ENCODE peak calls at places on chromosomes 5 and 9, in nine cellular contexts. A, Z, F, W, B, Y, O, M and N are unnamed samples.

GRCh38 chr5:98964621-98965020 is 35.8 kb upstream of the CHD1 start:
- DNase-seq in A (no peak), Z (no peak), F (no peak), W (no peak), B (no peak), Y (no peak), O (no peak), M (no peak), N (no peak)

GRCh38 chr9:109311281-109311680 is 9.6 kb downstream of the EPB41L4B start:
- DNase-seq in A (no peak), Z (no peak), F (no peak), W (no peak), B (no peak), Y (no peak), O (no peak), M (no peak), N (no peak)

GRCh38 chr5:143217065-143217803 is 186.3 kb downstream of the NR3C1 start:
- DNase-seq in A (no peak), Z (no peak), F (no peak), W (no peak), B (no peak), Y (peak; percentile 56), O (no peak), M (no peak), N (no peak)

GRCh38 chr5:4191703-4192102 is 596.1 kb downstream of the IRX1 start:
- DNase-seq in A (no peak), Z (no peak), F (no peak), W (no peak), B (no peak), Y (no peak), O (no peak), M (no peak), N (no peak)

GRCh38 chr9:109989296-109989695 is 209.3 kb downstream of the PALM2AKAP2 start:
- DNase-seq in A (no peak), Z (no peak), F (no peak), W (no peak), B (no peak), Y (no peak), O (no peak), M (no peak), N (no peak)

GRCh38 chr9:2321523-2322148 is 300.0 kb upstream of the VLDLR start:
- DNase-seq in A (no peak), Z (no peak), F (no peak), W (no peak), B (no peak), Y (peak; percentile 79), O (no peak), M (no peak), N (no peak)

GRCh38 chr9:114028646-114029045 is 49.5 kb downstream of the AMBP start:
- DNase-seq in A (no peak), Z (no peak), F (no peak), W (no peak), B (no peak), Y (no peak), O (no peak), M (no peak), N (peak; percentile 41)

GRCh38 chr9:78273761-78274160 is 23.2 kb upstream of the PSAT1 start:
- DNase-seq in A (no peak), Z (no peak), F (no peak), W (no peak), B (no peak), Y (no peak), O (no peak), M (no peak), N (no peak)

GRCh38 chr5:138789771-138790242 is 36.6 kb downstream of the CTNNA1 start:
- DNase-seq in A (no peak), Z (no peak), F (no peak), W (no peak), B (peak; percentile 44), Y (no peak), O (no peak), M (peak; percentile 26), N (no peak)

GRCh38 chr5:114729986-114730385 is 368.1 kb downstream of the KCNN2 start:
- DNase-seq in A (no peak), Z (no peak), F (no peak), W (no peak), B (no peak), Y (no peak), O (no peak), M (no peak), N (no peak)

GRCh38 chr5:35319231-35320002 is 89.1 kb upstream of the PRLR start:
- DNase-seq in A (no peak), Z (no peak), F (no peak), W (no peak), B (no peak), Y (peak; percentile 57), O (peak; percentile 55), M (peak; percentile 35), N (no peak)

GRCh38 chr5:45109636-45110035 is 300.9 kb downstream of the MRPS30 start:
- DNase-seq in A (no peak), Z (no peak), F (no peak), W (no peak), B (no peak), Y (no peak), O (no peak), M (no peak), N (peak; percentile 46)

GRCh38 chr9:129840024-129840423 is 4.8 kb downstream of the USP20 start:
- DNase-seq in A (no peak), Z (no peak), F (no peak), W (no peak), B (no peak), Y (no peak), O (no peak), M (no peak), N (no peak)

GRCh38 chr9:88076286-88077070 is 61.8 kb downstream of the SPATA31C2 start:
- DNase-seq in A (no peak), Z (peak; percentile 28), F (no peak), W (peak; percentile 61), B (peak; percentile 35), Y (peak; percentile 70), O (peak; percentile 26), M (peak; percentile 90), N (peak; percentile 79)

GRCh38 chr9:74078647-74079046 is 418.5 kb upstream of the RORB start:
- DNase-seq in A (no peak), Z (no peak), F (no peak), W (no peak), B (no peak), Y (no peak), O (no peak), M (peak; percentile 55), N (no peak)

GRCh38 chr5:60355181-60355580 is 344.8 kb downstream of the DEPDC1B start:
- DNase-seq in A (no peak), Z (no peak), F (no peak), W (no peak), B (no peak), Y (no peak), O (no peak), M (no peak), N (no peak)

GRCh38 chr5:115160975-115161475 is 8.7 kb downstream of the TRIM36 start:
- DNase-seq in A (no peak), Z (no peak), F (no peak), W (no peak), B (no peak), Y (no peak), O (no peak), M (no peak), N (no peak)

GRCh38 chr9:107292811-107293554 is 9.9 kb downstream of the RAD23B start:
- DNase-seq in A (no peak), Z (no peak), F (no peak), W (no peak), B (no peak), Y (no peak), O (no peak), M (no peak), N (no peak)

GRCh38 chr9:12784461-12785250 is 9.8 kb downstream of the LURAP1L start:
- DNase-seq in A (no peak), Z (no peak), F (peak; percentile 47), W (no peak), B (no peak), Y (no peak), O (no peak), M (peak; percentile 92), N (no peak)

GRCh38 chr9:109497193-109498165 is 628 bp downstream of the PTPN3 start:
- DNase-seq in A (no peak), Z (no peak), F (no peak), W (no peak), B (peak; percentile 52), Y (no peak), O (no peak), M (peak; percentile 69), N (no peak)

GRCh38 chr5:78964889-78965288 is 20.2 kb downstream of the ARSB start:
- DNase-seq in A (no peak), Z (no peak), F (no peak), W (no peak), B (no peak), Y (no peak), O (no peak), M (peak; percentile 40), N (no peak)

GRCh38 chr9:89137548-89138462 is 40.8 kb downstream of the SHC3 start:
- DNase-seq in A (no peak), Z (no peak), F (peak; percentile 85), W (no peak), B (no peak), Y (no peak), O (no peak), M (peak; percentile 62), N (no peak)

GRCh38 chr9:70954126-70954525 is 167.3 kb downstream of the TRPM3 start:
- DNase-seq in A (no peak), Z (no peak), F (peak; percentile 44), W (no peak), B (no peak), Y (no peak), O (no peak), M (peak; percentile 2), N (peak; percentile 70)